ENCODE peak calls at places on chromosomes 4 and X, in six cellular contexts. One of them, this sample, is unnamed.
A peak's percentile ranks its signal among the peaks of the same experiment; 100 is the strongest.

GRCh38 chr4:40719008-40719623 is 30.6 kb upstream of the NSUN7 start:
- DNase-seq in lower lobe of right lung: no peak
- DNase-seq in aorta: no peak
- DNase-seq in right lobe of liver: no peak
- DNase-seq in Karpas-422: peak; percentile 61
- DNase-seq in left lung: no peak
- DNase-seq in this sample: no peak

GRCh38 chr4:22514001-22514400 is 1.9 kb downstream of the ADGRA3 start:
- DNase-seq in right lobe of liver: no peak
- DNase-seq in aorta: no peak
- DNase-seq in Karpas-422: no peak
- DNase-seq in lower lobe of right lung: no peak
- DNase-seq in left lung: no peak
- DNase-seq in this sample: no peak

GRCh38 chrX:107894038-107894437 is 68.4 kb downstream of the MID2 start:
- DNase-seq in right lobe of liver: no peak
- DNase-seq in left lung: no peak
- DNase-seq in Karpas-422: peak; percentile 90
- DNase-seq in aorta: no peak
- DNase-seq in lower lobe of right lung: no peak
- DNase-seq in this sample: no peak

GRCh38 chrX:40132751-40133150 is 35.0 kb upstream of the BCOR start:
- DNase-seq in right lobe of liver: peak; percentile 80
- DNase-seq in left lung: peak; percentile 68
- DNase-seq in lower lobe of right lung: peak; percentile 51
- DNase-seq in Karpas-422: no peak
- DNase-seq in aorta: peak; percentile 85
- DNase-seq in this sample: no peak

GRCh38 chrX:27863813-27864212 is 56.0 kb downstream of the MAGEB10 start:
- DNase-seq in Karpas-422: no peak
- DNase-seq in left lung: no peak
- DNase-seq in lower lobe of right lung: no peak
- DNase-seq in aorta: no peak
- DNase-seq in right lobe of liver: no peak
- DNase-seq in this sample: no peak

GRCh38 chrX:66046612-66047235 is 6.8 kb upstream of the VSIG4 start:
- DNase-seq in Karpas-422: peak; percentile 57
- DNase-seq in right lobe of liver: no peak
- DNase-seq in aorta: no peak
- DNase-seq in left lung: no peak
- DNase-seq in lower lobe of right lung: no peak
- DNase-seq in this sample: no peak

GRCh38 chrX:30649859-30650258 is 3.4 kb upstream of the GK start:
- DNase-seq in left lung: no peak
- DNase-seq in aorta: no peak
- DNase-seq in Karpas-422: no peak
- DNase-seq in right lobe of liver: no peak
- DNase-seq in lower lobe of right lung: no peak
- DNase-seq in this sample: no peak

GRCh38 chr4:1793496-1793840 is 375 bp downstream of the FGFR3 start:
- DNase-seq in aorta: no peak
- DNase-seq in Karpas-422: peak; percentile 66
- DNase-seq in left lung: no peak
- DNase-seq in lower lobe of right lung: no peak
- DNase-seq in right lobe of liver: peak; percentile 75
- DNase-seq in this sample: no peak

GRCh38 chrX:120137439-120137838 is 21.0 kb upstream of the RHOXF2 start:
- DNase-seq in aorta: no peak
- DNase-seq in lower lobe of right lung: no peak
- DNase-seq in right lobe of liver: no peak
- DNase-seq in Karpas-422: no peak
- DNase-seq in left lung: no peak
- DNase-seq in this sample: no peak

GRCh38 chrX:128769511-128769910 is 717.3 kb upstream of the ACTRT1 start:
- DNase-seq in left lung: no peak
- DNase-seq in Karpas-422: no peak
- DNase-seq in aorta: no peak
- DNase-seq in right lobe of liver: no peak
- DNase-seq in lower lobe of right lung: no peak
- DNase-seq in this sample: no peak

GRCh38 chr4:57501715-57502114 is 391.5 kb upstream of the IGFBP7 start:
- DNase-seq in lower lobe of right lung: no peak
- DNase-seq in left lung: no peak
- DNase-seq in right lobe of liver: no peak
- DNase-seq in aorta: peak; percentile 64
- DNase-seq in Karpas-422: no peak
- DNase-seq in this sample: no peak

GRCh38 chrX:138745215-138745614 is 33.7 kb upstream of the FGF13 start:
- DNase-seq in right lobe of liver: no peak
- DNase-seq in Karpas-422: peak; percentile 86
- DNase-seq in aorta: no peak
- DNase-seq in lower lobe of right lung: no peak
- DNase-seq in left lung: no peak
- DNase-seq in this sample: no peak

GRCh38 chr4:149173241-149174013 is 642.2 kb downstream of the IQCM start:
- DNase-seq in aorta: no peak
- DNase-seq in right lobe of liver: no peak
- DNase-seq in lower lobe of right lung: no peak
- DNase-seq in left lung: no peak
- DNase-seq in Karpas-422: no peak
- DNase-seq in this sample: no peak

GRCh38 chrX:9878141-9878875 is 88.8 kb upstream of the CLDN34 start:
- DNase-seq in left lung: no peak
- DNase-seq in aorta: no peak
- DNase-seq in right lobe of liver: no peak
- DNase-seq in lower lobe of right lung: no peak
- DNase-seq in Karpas-422: no peak
- DNase-seq in this sample: no peak

GRCh38 chr4:5839332-5839731 is 53.6 kb downstream of the CRMP1 start:
- DNase-seq in right lobe of liver: no peak
- DNase-seq in Karpas-422: no peak
- DNase-seq in lower lobe of right lung: no peak
- DNase-seq in left lung: no peak
- DNase-seq in aorta: no peak
- DNase-seq in this sample: no peak

GRCh38 chrX:93637591-93637990 is 35.8 kb downstream of the NAP1L3 start:
- DNase-seq in left lung: no peak
- DNase-seq in right lobe of liver: no peak
- DNase-seq in aorta: no peak
- DNase-seq in lower lobe of right lung: no peak
- DNase-seq in Karpas-422: no peak
- DNase-seq in this sample: no peak

GRCh38 chrX:43504394-43504793 is 151.7 kb upstream of the MAOA start:
- DNase-seq in right lobe of liver: no peak
- DNase-seq in lower lobe of right lung: no peak
- DNase-seq in aorta: no peak
- DNase-seq in Karpas-422: no peak
- DNase-seq in left lung: no peak
- DNase-seq in this sample: no peak

GRCh38 chr4:106914223-106914622 is 121.9 kb downstream of the DKK2 start:
- DNase-seq in Karpas-422: no peak
- DNase-seq in lower lobe of right lung: no peak
- DNase-seq in left lung: no peak
- DNase-seq in aorta: no peak
- DNase-seq in right lobe of liver: no peak
- DNase-seq in this sample: no peak

GRCh38 chrX:47191806-47192401 is 1.7 kb upstream of the UBA1 start:
- DNase-seq in Karpas-422: peak; percentile 90
- DNase-seq in right lobe of liver: no peak
- DNase-seq in aorta: peak; percentile 46
- DNase-seq in left lung: no peak
- DNase-seq in lower lobe of right lung: no peak
- DNase-seq in this sample: no peak

GRCh38 chr4:101790521-101791188 is at the start of gene BANK1:
- DNase-seq in right lobe of liver: peak; percentile 48
- DNase-seq in Karpas-422: peak; percentile 96
- DNase-seq in lower lobe of right lung: peak; percentile 71
- DNase-seq in left lung: peak; percentile 63
- DNase-seq in aorta: peak; percentile 61
- DNase-seq in this sample: no peak

GRCh38 chr4:38983756-38984647 is 48.2 kb downstream of the TMEM156 start:
- DNase-seq in lower lobe of right lung: no peak
- DNase-seq in aorta: no peak
- DNase-seq in right lobe of liver: no peak
- DNase-seq in Karpas-422: no peak
- DNase-seq in left lung: no peak
- DNase-seq in this sample: no peak

GRCh38 chrX:12999422-12999821 is 24.5 kb downstream of the TMSB4X start:
- DNase-seq in left lung: no peak
- DNase-seq in right lobe of liver: no peak
- DNase-seq in aorta: no peak
- DNase-seq in lower lobe of right lung: no peak
- DNase-seq in Karpas-422: peak; percentile 68
- DNase-seq in this sample: no peak

GRCh38 chr4:176875441-176875930 is 82.8 kb upstream of the VEGFC start:
- DNase-seq in Karpas-422: no peak
- DNase-seq in left lung: no peak
- DNase-seq in aorta: no peak
- DNase-seq in lower lobe of right lung: no peak
- DNase-seq in right lobe of liver: no peak
- DNase-seq in this sample: no peak

GRCh38 chr4:3765271-3766206 is 646 bp upstream of the ADRA2C start:
- DNase-seq in left lung: no peak
- DNase-seq in aorta: peak; percentile 80
- DNase-seq in lower lobe of right lung: no peak
- DNase-seq in right lobe of liver: peak; percentile 59
- DNase-seq in Karpas-422: no peak
- DNase-seq in this sample: peak; percentile 82

GRCh38 chr4:19947349-19947748 is 304.4 kb upstream of the SLIT2 start:
- DNase-seq in Karpas-422: no peak
- DNase-seq in right lobe of liver: no peak
- DNase-seq in lower lobe of right lung: no peak
- DNase-seq in aorta: no peak
- DNase-seq in left lung: no peak
- DNase-seq in this sample: no peak

GRCh38 chr4:726235-726787 is 20.7 kb downstream of the PCGF3 start:
- DNase-seq in aorta: no peak
- DNase-seq in right lobe of liver: no peak
- DNase-seq in lower lobe of right lung: no peak
- DNase-seq in Karpas-422: no peak
- DNase-seq in left lung: no peak
- DNase-seq in this sample: no peak

DNA sequence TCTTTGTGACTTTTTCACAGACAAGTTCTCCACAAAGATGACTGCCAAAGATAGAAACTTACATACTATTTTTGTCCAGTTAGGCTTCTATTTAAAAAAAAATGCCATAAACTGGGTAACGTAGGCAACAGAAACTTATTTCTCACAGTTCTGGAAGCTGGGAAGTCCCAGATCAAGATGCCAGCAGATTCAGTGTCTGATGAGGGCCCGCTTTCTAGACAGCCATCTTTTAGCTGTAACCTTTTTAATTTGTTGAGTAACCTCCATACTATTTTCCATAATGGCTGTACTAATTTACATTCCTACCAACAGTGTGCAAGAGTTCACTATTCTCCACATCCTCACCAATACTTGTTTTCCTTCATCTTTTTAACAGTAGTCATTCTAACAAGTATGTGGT is 55.5 kb downstream of the ARHGEF38 start:
- DNase-seq in aorta: no peak
- DNase-seq in right lobe of liver: no peak
- DNase-seq in lower lobe of right lung: no peak
- DNase-seq in left lung: no peak
- DNase-seq in Karpas-422: no peak
- DNase-seq in this sample: no peak
- H3K27ac ChIP-seq in aorta: no peak overlapping the region
- H3K27ac ChIP-seq in right lobe of liver: no peak overlapping the region
- H3K27ac ChIP-seq in lower lobe of right lung: no peak overlapping the region
- H3K27ac ChIP-seq in left lung: no peak overlapping the region
- H3K27ac ChIP-seq in Karpas-422: no peak overlapping the region
- H3K27ac ChIP-seq in this sample: no peak overlapping the region

DNA sequence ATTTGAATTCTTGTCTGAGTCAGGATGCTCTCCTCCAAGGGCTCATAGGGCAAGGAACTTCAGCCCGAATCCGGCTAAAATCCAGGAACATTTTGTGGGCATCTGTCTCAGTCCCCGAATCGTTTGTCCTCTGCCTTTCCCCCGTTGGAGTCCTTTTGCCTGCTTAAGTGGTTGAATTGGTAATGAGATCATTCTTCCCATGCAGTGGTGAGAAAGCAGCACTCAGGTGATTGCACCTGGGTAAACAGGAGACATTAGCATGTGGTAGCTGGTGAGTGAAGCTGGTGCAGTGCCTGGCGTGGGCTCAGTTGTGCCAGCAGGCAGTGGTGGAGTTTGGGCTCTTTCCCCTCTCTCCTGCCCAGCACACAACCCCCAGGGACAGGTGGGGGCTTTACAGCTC is 61.9 kb upstream of the MTM1 start:
- DNase-seq in right lobe of liver: no peak
- DNase-seq in Karpas-422: no peak
- DNase-seq in aorta: no peak
- DNase-seq in lower lobe of right lung: no peak
- DNase-seq in left lung: no peak
- DNase-seq in this sample: no peak
- H3K4me3 ChIP-seq in right lobe of liver: no peak overlapping the region
- H3K4me3 ChIP-seq in Karpas-422: no peak overlapping the region
- H3K4me3 ChIP-seq in aorta: no peak overlapping the region
- H3K4me3 ChIP-seq in lower lobe of right lung: no peak overlapping the region
- H3K4me3 ChIP-seq in left lung: no peak overlapping the region
- H3K4me3 ChIP-seq in this sample: no peak overlapping the region

GRCh38 chrX:41677183-41677582 is 11.6 kb upstream of the GPR34 start:
- DNase-seq in left lung: no peak
- DNase-seq in aorta: no peak
- DNase-seq in lower lobe of right lung: no peak
- DNase-seq in Karpas-422: no peak
- DNase-seq in right lobe of liver: no peak
- DNase-seq in this sample: no peak
- H3K27ac ChIP-seq in left lung: peak overlapping the region; percentile 10
- H3K27ac ChIP-seq in aorta: no peak overlapping the region
- H3K27ac ChIP-seq in lower lobe of right lung: no peak overlapping the region
- H3K27ac ChIP-seq in Karpas-422: no peak overlapping the region
- H3K27ac ChIP-seq in right lobe of liver: no peak overlapping the region
- H3K27ac ChIP-seq in this sample: no peak overlapping the region

GRCh38 chr4:112284166-112284565 is 1.5 kb downstream of the TIFA start:
- DNase-seq in lower lobe of right lung: no peak
- DNase-seq in Karpas-422: peak; percentile 66
- DNase-seq in aorta: no peak
- DNase-seq in right lobe of liver: no peak
- DNase-seq in left lung: no peak
- DNase-seq in this sample: no peak
- H3K4me3 ChIP-seq in lower lobe of right lung: peak overlapping the region; percentile 89
- H3K4me3 ChIP-seq in Karpas-422: peak overlapping the region; percentile 75
- H3K4me3 ChIP-seq in aorta: peak overlapping the region; percentile 51
- H3K4me3 ChIP-seq in right lobe of liver: peak overlapping the region; percentile 75
- H3K4me3 ChIP-seq in left lung: peak overlapping the region; percentile 84
- H3K4me3 ChIP-seq in this sample: peak overlapping the region; percentile 80

This sample was measured in dorsolateral prefrontal cortex.